ENCODE peak calls at places on chromosome 13, in four cellular contexts. X is A549, T is uterus, C is adrenal gland. B is an unnamed sample.
A peak's percentile ranks its signal among the peaks of the same experiment; 100 is the strongest.

GRCh38 chr13:28394422-28394821 is 100.5 kb downstream of the FLT1 start:
- DNase-seq in X (no peak), T (no peak), C (no peak), B (no peak)

GRCh38 chr13:111944171-111944583 is 122.8 kb upstream of the SOX1 start:
- DNase-seq in X (no peak), T (no peak), C (no peak), B (no peak)

GRCh38 chr13:98556968-98557591 is 19.8 kb downstream of the STK24 start:
- DNase-seq in X (no peak), T (no peak), C (no peak), B (no peak)

GRCh38 chr13:41546372-41547252 is 89.3 kb downstream of the RGCC start:
- DNase-seq in X (no peak), T (no peak), C (no peak), B (peak; percentile 81)

GRCh38 chr13:39232401-39232980 is 194.2 kb downstream of the NHLRC3 start:
- DNase-seq in X (no peak), T (no peak), C (no peak), B (no peak)

GRCh38 chr13:112626761-112627160 is 38.8 kb upstream of the TUBGCP3 start:
- DNase-seq in X (no peak), T (no peak), C (no peak), B (no peak)

GRCh38 chr13:24899601-24900000 is 135.6 kb downstream of the RNF17 start:
- DNase-seq in X (no peak), T (no peak), C (no peak), B (no peak)

GRCh38 chr13:83221256-83221655 is 661.0 kb downstream of the SLITRK1 start:
- DNase-seq in X (peak; percentile 4), T (no peak), C (no peak), B (no peak)

GRCh38 chr13:99237981-99238662 is 20.1 kb downstream of the GPR18 start:
- DNase-seq in X (no peak), T (no peak), C (peak; percentile 44), B (no peak)

GRCh38 chr13:99694251-99694650 is 193.0 kb downstream of the TM9SF2 start:
- DNase-seq in X (no peak), T (no peak), C (no peak), B (no peak)

GRCh38 chr13:73061478-73062275 is 2.9 kb downstream of the KLF5 start:
- DNase-seq in X (no peak), T (no peak), C (no peak), B (no peak)

GRCh38 chr13:77139311-77139710 is 112.4 kb upstream of the FBXL3 start:
- DNase-seq in X (no peak), T (no peak), C (no peak), B (no peak)

GRCh38 chr13:26727122-26727521 is 33.5 kb downstream of the GPR12 start:
- DNase-seq in X (no peak), T (no peak), C (no peak), B (no peak)

GRCh38 chr13:109400192-109400591 is 386.2 kb downstream of the IRS2 start:
- DNase-seq in X (no peak), T (no peak), C (no peak), B (no peak)

GRCh38 chr13:44188257-44188656 is 185.4 kb upstream of the SERP2 start:
- DNase-seq in X (peak; percentile 58), T (no peak), C (no peak), B (peak; percentile 36)

GRCh38 chr13:49220035-49220855 is at the start of gene MLNR:
- DNase-seq in X (peak; percentile 68), T (no peak), C (no peak), B (no peak)

GRCh38 chr13:27533155-27533643 is 82.8 kb upstream of the MTIF3 start:
- DNase-seq in X (peak; percentile 76), T (peak; percentile 42), C (peak; percentile 89), B (peak; percentile 55)

GRCh38 chr13:112346173-112346898 is 29.8 kb upstream of the SPACA7 start:
- DNase-seq in X (no peak), T (no peak), C (no peak), B (no peak)

GRCh38 chr13:49218493-49219051 is 1.6 kb upstream of the MLNR start:
- DNase-seq in X (no peak), T (no peak), C (no peak), B (no peak)

GRCh38 chr13:51267581-51267980 is 45.4 kb downstream of the FAM124A start:
- DNase-seq in X (no peak), T (no peak), C (no peak), B (no peak)

GRCh38 chr13:46385946-46386345 is 1.1 kb downstream of the RUBCNL start:
- DNase-seq in X (no peak), T (no peak), C (no peak), B (no peak)

GRCh38 chr13:34030782-34031181 is 212.8 kb downstream of the RFC3 start:
- DNase-seq in X (no peak), T (no peak), C (no peak), B (no peak)

GRCh38 chr13:51957377-51958216 is 53.7 kb downstream of the ATP7B start:
- DNase-seq in X (no peak), T (no peak), C (no peak), B (no peak)

GRCh38 chr13:76937416-76937815 is 10.9 kb upstream of the ACOD1 start:
- DNase-seq in X (peak; percentile 35), T (no peak), C (peak; percentile 49), B (peak; percentile 42)

GRCh38 chr13:41315466-41316047 is 4.5 kb downstream of the NAA16 start:
- DNase-seq in X (no peak), T (no peak), C (no peak), B (no peak)

GRCh38 chr13:98972627-98973026 is 5.2 kb downstream of the DOCK9 start:
- DNase-seq in X (no peak), T (no peak), C (no peak), B (peak; percentile 89)

GRCh38 chr13:78602561-78603239 is 652 bp downstream of the POU4F1 start:
- DNase-seq in X (no peak), T (no peak), C (no peak), B (no peak)

GRCh38 chr13:35771898-35772297 is 295.4 kb upstream of the MAB21L1 start:
- DNase-seq in X (no peak), T (no peak), C (no peak), B (no peak)

GRCh38 chr13:78742659-78743058 is 83.7 kb upstream of the OBI1 start:
- DNase-seq in X (no peak), T (no peak), C (no peak), B (no peak)

GRCh38 chr13:80727321-80727975 is 386.5 kb upstream of the SPRY2 start:
- DNase-seq in X (no peak), T (no peak), C (no peak), B (no peak)

GRCh38 chr13:97432917-97433726 is 847 bp upstream of the RAP2A start:
- DNase-seq in X (peak; percentile 99), T (peak; percentile 99), C (peak; percentile 99), B (peak; percentile 80)
- TF ChIP-seq POLR2A in X (peak; percentile 17), T (peak; percentile 64), C (no peak), B (peak; percentile 30)

GRCh38 chr13:106486287-106486686 is 49.2 kb downstream of the EFNB2 start:
- DNase-seq in X (no peak), T (no peak), C (no peak), B (no peak)

GRCh38 chr13:106488075-106488474 is 47.4 kb downstream of the EFNB2 start:
- DNase-seq in X (no peak), T (no peak), C (no peak), B (no peak)

GRCh38 chr13:106490177-106490576 is 45.3 kb downstream of the EFNB2 start:
- DNase-seq in X (no peak), T (no peak), C (no peak), B (no peak)

GRCh38 chr13:106490887-106491321 is 44.6 kb downstream of the EFNB2 start:
- DNase-seq in X (no peak), T (no peak), C (no peak), B (no peak)

GRCh38 chr13:106488671-106489070 is 46.8 kb downstream of the EFNB2 start:
- DNase-seq in X (no peak), T (no peak), C (no peak), B (no peak)
- TF ChIP-seq POLR2A in X (no peak), T (no peak), C (no peak), B (no peak)

GRCh38 chr13:59408738-59409137 is 755.0 kb downstream of the DIAPH3 start:
- DNase-seq in X (no peak), T (no peak), C (no peak), B (no peak)
- TF ChIP-seq POLR2A in X (no peak), T (no peak), C (no peak), B (no peak)

GRCh38 chr13:48159436-48160225 is 64.7 kb upstream of the MED4 start:
- DNase-seq in X (no peak), T (no peak), C (no peak), B (no peak)

GRCh38 chr13:48160879-48161278 is 66.0 kb upstream of the MED4 start:
- DNase-seq in X (peak; percentile 13), T (no peak), C (no peak), B (peak; percentile 6)

GRCh38 chr13:48162182-48162581 is 67.3 kb upstream of the MED4 start:
- DNase-seq in X (no peak), T (no peak), C (no peak), B (no peak)

GRCh38 chr13:48163066-48163465 is 68.2 kb upstream of the MED4 start:
- DNase-seq in X (no peak), T (no peak), C (no peak), B (no peak)

GRCh38 chr13:48161530-48162179 is 66.8 kb upstream of the MED4 start:
- DNase-seq in X (no peak), T (no peak), C (peak; percentile 41), B (no peak)
- TF ChIP-seq POLR2A in X (no peak), T (no peak), C (no peak), B (no peak)

DNA sequence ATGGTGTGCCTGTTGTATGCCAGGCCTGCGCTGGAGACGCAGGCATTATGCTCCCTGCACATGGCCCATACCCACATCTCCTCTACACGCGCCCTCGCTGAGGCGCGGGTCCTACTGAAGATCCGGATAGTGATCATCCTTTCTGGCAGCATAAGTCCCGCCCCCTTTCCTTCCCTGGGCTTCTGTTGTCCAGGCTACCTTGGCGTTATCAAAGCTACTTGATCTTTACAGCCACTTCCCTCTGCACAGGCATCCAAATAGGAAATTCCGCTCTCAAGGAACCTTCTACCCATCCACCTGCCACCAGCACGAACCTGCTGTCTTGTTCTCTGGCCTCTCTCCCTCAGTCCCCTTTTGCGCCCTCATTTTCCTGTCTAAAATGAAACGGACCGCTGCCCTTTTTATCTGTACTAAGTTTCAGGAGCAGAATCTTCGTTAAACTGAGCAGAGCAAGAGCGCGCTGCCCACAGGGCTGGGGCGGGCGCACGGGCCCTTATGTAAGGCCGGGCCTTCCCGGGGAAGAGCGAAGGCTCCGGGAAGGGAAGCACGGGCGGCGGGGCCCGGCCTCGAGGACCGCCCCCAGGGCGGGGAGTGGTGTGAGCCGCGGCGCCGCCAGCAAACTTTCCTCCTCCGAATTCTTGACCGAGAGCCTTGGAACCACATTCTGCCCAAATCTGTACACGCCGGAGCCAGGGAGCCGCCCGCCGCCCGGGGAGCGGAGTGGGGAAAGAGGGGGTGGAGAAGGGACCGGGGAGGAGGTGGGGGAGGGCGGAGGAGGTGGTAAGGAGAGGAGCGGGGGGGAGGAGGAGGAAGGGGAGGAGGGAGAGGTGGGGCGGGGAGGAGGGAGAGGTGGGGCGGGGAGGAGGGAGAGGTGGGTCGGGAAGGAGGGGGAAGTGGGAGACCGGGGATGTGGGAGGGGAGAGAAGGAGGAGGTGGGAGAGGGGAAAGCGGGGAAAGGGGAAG is 919 bp upstream of the UBE2L5 start:
- DNase-seq in X (peak; percentile 80), T (peak; percentile 94), C (peak; percentile 88), B (peak; percentile 50)
- TF ChIP-seq POLR2A in X (peak; percentile 36), T (peak; percentile 75), C (peak; percentile 80), B (no peak)

B was measured in H54.